ENCODE peak calls at places on chromosomes 2 and 18, in seven cellular contexts. Z, W, E, B, N, F and X are unnamed samples.

GRCh38 chr18:32049393-32050161 is 31.0 kb downstream of the RNF125 start:
- DNase-seq in Z (no peak), W (no peak), E (no peak), B (peak), N (no peak), F (no peak), X (no peak)

GRCh38 chr2:235264512-235264911 is 229.3 kb upstream of the AGAP1 start:
- DNase-seq in Z (no peak), W (no peak), E (no peak), B (no peak), N (no peak), F (no peak), X (no peak)

GRCh38 chr18:49804096-49804495 is 9.2 kb downstream of the ACAA2 start:
- DNase-seq in Z (no peak), W (no peak), E (no peak), B (no peak), N (no peak), F (no peak), X (no peak)

GRCh38 chr2:132766573-132766972 is 96.6 kb upstream of the LYPD1 start:
- DNase-seq in Z (no peak), W (no peak), E (no peak), B (no peak), N (no peak), F (no peak), X (no peak)

GRCh38 chr18:45589559-45590041 is 25.7 kb upstream of the SLC14A2 start:
- DNase-seq in Z (no peak), W (peak), E (no peak), B (no peak), N (peak), F (no peak), X (peak)

GRCh38 chr2:175366814-175367213 is 185.3 kb upstream of the ATP5MC3 start:
- DNase-seq in Z (peak), W (peak), E (no peak), B (peak), N (peak), F (peak), X (peak)

GRCh38 chr18:47595816-47596501 is 334.5 kb downstream of the SMAD2 start:
- DNase-seq in Z (peak), W (no peak), E (no peak), B (no peak), N (no peak), F (peak), X (no peak)

GRCh38 chr2:19114126-19114525 is 244.3 kb downstream of the OSR1 start:
- DNase-seq in Z (no peak), W (no peak), E (no peak), B (no peak), N (no peak), F (no peak), X (no peak)

GRCh38 chr2:110994250-110994961 is 126.3 kb upstream of the BCL2L11 start:
- DNase-seq in Z (no peak), W (no peak), E (no peak), B (no peak), N (no peak), F (no peak), X (no peak)

GRCh38 chr2:197852127-197852526 is 47.7 kb downstream of the PLCL1 start:
- DNase-seq in Z (no peak), W (no peak), E (no peak), B (no peak), N (no peak), F (no peak), X (no peak)

GRCh38 chr2:202337706-202338346 is 38.3 kb upstream of the BMPR2 start:
- DNase-seq in Z (no peak), W (no peak), E (no peak), B (no peak), N (no peak), F (no peak), X (no peak)

GRCh38 chr2:75153221-75153620 is 46.1 kb downstream of the TACR1 start:
- DNase-seq in Z (no peak), W (no peak), E (no peak), B (no peak), N (no peak), F (no peak), X (no peak)

GRCh38 chr2:184339966-184340365 is 258.4 kb upstream of the ZNF804A start:
- DNase-seq in Z (no peak), W (no peak), E (no peak), B (no peak), N (no peak), F (no peak), X (no peak)

GRCh38 chr18:29301048-29301447 is 1124.1 kb upstream of the CDH2 start:
- DNase-seq in Z (no peak), W (no peak), E (no peak), B (no peak), N (no peak), F (no peak), X (no peak)

GRCh38 chr18:48136051-48136543 is 205.6 kb upstream of the SMAD2 start:
- DNase-seq in Z (peak), W (no peak), E (no peak), B (no peak), N (no peak), F (no peak), X (no peak)

GRCh38 chr2:98501223-98501622 is 56.6 kb downstream of the INPP4A start:
- DNase-seq in Z (no peak), W (no peak), E (no peak), B (no peak), N (no peak), F (no peak), X (no peak)

GRCh38 chr2:54710216-54710615 is 13.2 kb upstream of the EML6 start:
- DNase-seq in Z (no peak), W (no peak), E (no peak), B (no peak), N (no peak), F (no peak), X (no peak)

GRCh38 chr2:46580416-46580815 is 101.1 kb downstream of the TMEM247 start:
- DNase-seq in Z (no peak), W (no peak), E (peak), B (no peak), N (no peak), F (no peak), X (no peak)

GRCh38 chr2:46866770-46867246 is 48.8 kb downstream of the MCFD2 start:
- DNase-seq in Z (no peak), W (peak), E (no peak), B (peak), N (no peak), F (no peak), X (no peak)

GRCh38 chr18:58087928-58088722 is 44.1 kb downstream of the NEDD4L start:
- DNase-seq in Z (no peak), W (peak), E (no peak), B (no peak), N (no peak), F (no peak), X (no peak)

GRCh38 chr2:3805120-3805519 is 101.7 kb downstream of the DCDC2C start:
- DNase-seq in Z (no peak), W (no peak), E (peak), B (peak), N (no peak), F (no peak), X (no peak)

GRCh38 chr18:13376841-13377351 is 158.3 kb downstream of the LDLRAD4 start:
- DNase-seq in Z (no peak), W (no peak), E (no peak), B (no peak), N (no peak), F (no peak), X (no peak)

GRCh38 chr2:120817956-120818325 is 82.3 kb downstream of the GLI2 start:
- DNase-seq in Z (no peak), W (no peak), E (no peak), B (no peak), N (no peak), F (no peak), X (no peak)

GRCh38 chr2:18626256-18626668 is 36.9 kb upstream of the NT5C1B start:
- DNase-seq in Z (no peak), W (peak), E (no peak), B (no peak), N (peak), F (no peak), X (peak)

GRCh38 chr18:49431563-49431962 is 28.9 kb downstream of the DYM start:
- DNase-seq in Z (no peak), W (peak), E (no peak), B (no peak), N (no peak), F (no peak), X (no peak)